ENCODE peak calls at places on chromosomes 2 and 18, in ten cellular contexts. M is kidney epithelial cell; Q is coronary artery; G is WERI-Rb-1; U is epithelial cell of esophagus; S is GM06990; W is CD4-positive, CD25-positive, alpha-beta regulatory T cell; Z is CD8-positive, alpha-beta T cell; B is ovary; F is neuronal stem cell. Y is an unnamed sample.

GRCh38 chr2:191383486-191383885 is 138.3 kb downstream of the MYO1B start:
- DNase-seq in G (no peak), Z (no peak), F (no peak), M (no peak), U (no peak), S (no peak), B (no peak), Q (no peak), W (no peak), Y (no peak)

GRCh38 chr2:9573013-9573708 is 17.5 kb upstream of the ADAM17 start:
- DNase-seq in U (no peak), Q (no peak), S (no peak), G (no peak), F (no peak), M (no peak), Z (no peak), B (no peak), W (no peak), Y (no peak)

GRCh38 chr2:227161947-227162346 is 2.1 kb downstream of the COL4A4 start:
- DNase-seq in M (no peak), W (no peak), Z (no peak), B (no peak), S (no peak), G (no peak), Q (no peak), F (no peak), U (no peak), Y (no peak)

GRCh38 chr18:46250084-46250811 is 146.1 kb downstream of the HAUS1 start:
- DNase-seq in M (peak; percentile 97), S (peak; percentile 80), G (no peak), B (no peak), W (peak; percentile 45), F (no peak), Z (peak; percentile 51), U (peak; percentile 98), Q (no peak), Y (peak; percentile 69)

GRCh38 chr18:21489119-21489750 is 111.3 kb downstream of the ESCO1 start:
- DNase-seq in M (peak; percentile 1), U (peak; percentile 74), S (no peak), F (peak; percentile 30), Q (no peak), B (peak; percentile 23), Z (no peak), W (no peak), G (peak; percentile 63), Y (peak; percentile 9)

GRCh38 chr2:108542071-108542470 is 7.8 kb downstream of the LIMS1 start:
- DNase-seq in Z (no peak), F (no peak), S (no peak), U (no peak), W (no peak), M (no peak), Q (no peak), G (no peak), B (no peak), Y (no peak)

GRCh38 chr2:191032588-191033429 is 18.8 kb upstream of the STAT1 start:
- DNase-seq in U (no peak), F (no peak), Z (no peak), G (no peak), M (no peak), B (no peak), Q (no peak), W (no peak), S (no peak), Y (no peak)

GRCh38 chr2:175630319-175631246 is 371.5 kb downstream of the LNPK start:
- DNase-seq in U (peak; percentile 80), Q (no peak), Z (no peak), W (no peak), F (no peak), M (no peak), G (no peak), B (no peak), S (no peak), Y (no peak)

GRCh38 chr2:45692566-45692965 is 41.1 kb downstream of the PRKCE start:
- DNase-seq in G (no peak), B (no peak), Z (no peak), Q (no peak), S (no peak), U (no peak), F (no peak), M (no peak), W (no peak), Y (no peak)

GRCh38 chr2:45691152-45691551 is 39.7 kb downstream of the PRKCE start:
- DNase-seq in Z (no peak), S (peak; percentile 60), U (no peak), G (no peak), M (no peak), F (no peak), Q (no peak), W (no peak), B (no peak), Y (no peak)

GRCh38 chr2:45688479-45689298 is 37.2 kb downstream of the PRKCE start:
- DNase-seq in U (no peak), W (no peak), S (no peak), Z (no peak), Q (no peak), M (no peak), G (no peak), B (no peak), F (no peak), Y (no peak)

GRCh38 chr2:45691600-45691999 is 40.1 kb downstream of the PRKCE start:
- DNase-seq in S (no peak), Q (no peak), M (no peak), Z (no peak), U (no peak), G (no peak), B (no peak), F (no peak), W (no peak), Y (no peak)

GRCh38 chr2:45690223-45690622 is 38.7 kb downstream of the PRKCE start:
- DNase-seq in Q (no peak), W (no peak), Z (no peak), F (no peak), S (no peak), G (no peak), B (no peak), M (no peak), U (no peak), Y (no peak)
- H3K4me3 ChIP-seq in Q (no peak overlapping the region), W (no peak overlapping the region), Z (no peak overlapping the region), F (no peak overlapping the region), S (no peak overlapping the region), G (no peak overlapping the region), B (no peak overlapping the region), M (no peak overlapping the region), U (no peak overlapping the region), Y (no peak overlapping the region)

GRCh38 chr2:16653083-16653375 is 12.6 kb downstream of the CYRIA start:
- DNase-seq in G (peak; percentile 11), S (no peak), F (no peak), Q (peak; percentile 66), M (no peak), Z (no peak), U (peak; percentile 55), B (peak; percentile 40), W (no peak), Y (no peak)

GRCh38 chr2:16652296-16653082 is 13.1 kb downstream of the CYRIA start:
- DNase-seq in Z (no peak), B (peak; percentile 64), S (no peak), Q (peak; percentile 69), W (no peak), F (no peak), U (no peak), M (no peak), G (peak; percentile 70), Y (no peak)

GRCh38 chr2:16647992-16648617 is 17.5 kb downstream of the CYRIA start:
- DNase-seq in S (no peak), B (no peak), G (no peak), Q (no peak), U (no peak), Z (no peak), W (no peak), F (no peak), M (no peak), Y (no peak)

GRCh38 chr2:16649353-16650286 is 16.0 kb downstream of the CYRIA start:
- DNase-seq in B (no peak), U (peak; percentile 23), S (no peak), Z (no peak), M (no peak), Q (no peak), G (no peak), F (no peak), W (no peak), Y (no peak)

GRCh38 chr2:16650287-16651249 is 15.1 kb downstream of the CYRIA start:
- DNase-seq in B (no peak), U (peak; percentile 54), G (no peak), M (no peak), F (no peak), Z (no peak), Q (no peak), S (no peak), W (no peak), Y (no peak)
- H3K4me3 ChIP-seq in B (peak overlapping the region; percentile 12), U (no peak overlapping the region), G (no peak overlapping the region), M (no peak overlapping the region), F (no peak overlapping the region), Z (no peak overlapping the region), Q (peak overlapping the region; percentile 49), S (no peak overlapping the region), W (no peak overlapping the region), Y (peak overlapping the region; percentile 12)

GRCh38 chr2:229514318-229514717 is 200.0 kb downstream of the DNER start:
- DNase-seq in Q (no peak), M (no peak), F (no peak), W (no peak), G (no peak), U (no peak), S (no peak), Z (no peak), B (no peak), Y (no peak)

GRCh38 chr2:229511524-229511923 is 202.8 kb downstream of the DNER start:
- DNase-seq in F (no peak), Q (no peak), B (no peak), G (no peak), Z (no peak), S (no peak), W (no peak), U (no peak), M (no peak), Y (no peak)
- H3K4me3 ChIP-seq in F (no peak overlapping the region), Q (no peak overlapping the region), B (no peak overlapping the region), G (no peak overlapping the region), Z (no peak overlapping the region), S (no peak overlapping the region), W (no peak overlapping the region), U (no peak overlapping the region), M (no peak overlapping the region), Y (no peak overlapping the region)

GRCh38 chr2:136068828-136069227 is 49.1 kb downstream of the CXCR4 start:
- DNase-seq in W (no peak), F (no peak), S (no peak), Z (no peak), Q (no peak), U (no peak), M (no peak), B (no peak), G (no peak), Y (no peak)

GRCh38 chr2:136067897-136068540 is 49.9 kb downstream of the CXCR4 start:
- DNase-seq in F (no peak), W (no peak), Z (no peak), U (no peak), Q (no peak), G (no peak), B (no peak), S (no peak), M (no peak), Y (no peak)

GRCh38 chr2:136065384-136065783 is 52.6 kb downstream of the CXCR4 start:
- DNase-seq in Z (no peak), F (no peak), G (no peak), M (no peak), Q (no peak), S (no peak), B (no peak), U (no peak), W (no peak), Y (no peak)

GRCh38 chr2:136067465-136067864 is 50.5 kb downstream of the CXCR4 start:
- DNase-seq in W (no peak), B (no peak), F (no peak), G (no peak), U (peak; percentile 27), S (no peak), Z (no peak), M (no peak), Q (no peak), Y (no peak)

GRCh38 chr2:136065907-136066306 is 52.0 kb downstream of the CXCR4 start:
- DNase-seq in M (no peak), G (no peak), U (no peak), W (no peak), Q (no peak), F (no peak), Z (no peak), S (no peak), B (no peak), Y (no peak)
- H3K4me3 ChIP-seq in M (no peak overlapping the region), G (no peak overlapping the region), U (no peak overlapping the region), W (no peak overlapping the region), Q (no peak overlapping the region), F (no peak overlapping the region), Z (no peak overlapping the region), S (no peak overlapping the region), B (no peak overlapping the region), Y (no peak overlapping the region)

Y was measured in AG04449.